ENCODE peak calls at places on chromosomes 3 and 15, in ten cellular contexts. S is CD4-positive, CD25-positive, alpha-beta regulatory T cell; B is trophoblast cell; Y is ovary; U is psoas muscle; Q is A549; L is uterus; T is heart left ventricle; D is H9; C is MM.1S. W is an unnamed sample. For H3K9me3, the result is how much of the 10 kb centered on the place peaks cover.

GRCh38 chr3:10363935-10364334 is 43.0 kb upstream of the SEC13 start:
- DNase-seq in B (no peak), C (no peak), L (no peak), Y (no peak), T (no peak), S (no peak), Q (no peak), D (no peak), U (no peak), W (no peak)

GRCh38 chr15:76588811-76589747 is 252.5 kb downstream of the ISL2 start:
- DNase-seq in L (no peak), D (no peak), U (no peak), Q (no peak), C (no peak), S (no peak), Y (no peak), B (no peak), T (no peak), W (no peak)

GRCh38 chr3:121839962-121840361 is 5.0 kb downstream of the EAF2 start:
- DNase-seq in C (no peak), U (no peak), Q (no peak), L (no peak), D (no peak), S (no peak), Y (no peak), B (no peak), T (no peak), W (no peak)

GRCh38 chr3:159896543-159896942 is 92.1 kb upstream of the IL12A start:
- DNase-seq in S (no peak), Q (no peak), L (no peak), B (no peak), U (no peak), T (no peak), Y (no peak), D (no peak), C (no peak), W (no peak)

GRCh38 chr3:188869628-188870027 is 302.1 kb upstream of the TPRG1 start:
- DNase-seq in T (no peak), U (no peak), L (no peak), Q (no peak), D (no peak), B (no peak), Y (no peak), S (no peak), C (no peak), W (no peak)

GRCh38 chr15:78033864-78034263 is 43.6 kb downstream of the TBC1D2B start:
- DNase-seq in T (no peak), D (no peak), U (no peak), S (peak), L (no peak), Y (no peak), Q (no peak), B (no peak), C (peak), W (peak)

GRCh38 chr3:139342054-139342453 is 1.8 kb upstream of the MRPS22 start:
- DNase-seq in L (no peak), B (no peak), C (no peak), S (no peak), Q (no peak), Y (no peak), U (no peak), D (no peak), T (no peak), W (no peak)

GRCh38 chr3:151567477-151567876 is 106.6 kb upstream of the IGSF10 start:
- DNase-seq in L (no peak), Y (no peak), C (no peak), B (no peak), T (no peak), U (no peak), S (no peak), D (no peak), Q (no peak), W (no peak)

GRCh38 chr3:100496711-100497261 is 4.4 kb downstream of the TMEM45A start:
- DNase-seq in U (no peak), C (peak), D (no peak), T (no peak), S (no peak), Y (no peak), L (no peak), B (no peak), Q (no peak), W (no peak)

GRCh38 chr3:141644931-141645330 is 93.2 kb upstream of the RNF7 start:
- DNase-seq in T (peak), L (peak), Q (peak), S (peak), U (peak), C (peak), Y (peak), D (peak), B (peak), W (peak)

GRCh38 chr15:85542895-85543331 is 162.5 kb downstream of the AKAP13 start:
- DNase-seq in D (no peak), B (no peak), Y (no peak), U (no peak), S (no peak), Q (no peak), T (no peak), C (no peak), L (no peak), W (no peak)

GRCh38 chr3:154972951-154973350 is 107.2 kb upstream of the MME start:
- DNase-seq in Y (no peak), L (no peak), S (no peak), D (no peak), U (no peak), C (peak), T (no peak), Q (no peak), B (no peak), W (no peak)

GRCh38 chr3:72803573-72803972 is 44.7 kb downstream of the SHQ1 start:
- DNase-seq in S (no peak), D (no peak), L (no peak), U (no peak), Y (no peak), C (no peak), Q (no peak), T (no peak), B (no peak), W (no peak)

GRCh38 chr15:78641876-78642275 is 866 bp upstream of the CHRNB4 start:
- DNase-seq in T (no peak), S (no peak), L (no peak), Q (no peak), C (no peak), D (no peak), U (no peak), B (no peak), Y (no peak), W (no peak)

GRCh38 chr3:112114558-112115160 is 18.4 kb downstream of the GCSAM start:
- DNase-seq in C (no peak), T (no peak), D (no peak), U (no peak), S (no peak), Q (no peak), Y (no peak), B (no peak), L (no peak), W (no peak)

GRCh38 chr3:23761440-23761896 is 44.3 kb upstream of the UBE2E1 start:
- DNase-seq in S (no peak), Y (no peak), D (peak), Q (peak), B (no peak), C (peak), L (no peak), U (no peak), T (no peak), W (no peak)

GRCh38 chr15:59247364-59247763 is 40.7 kb downstream of the LDHAL6B start:
- DNase-seq in C (peak), T (peak), Q (peak), Y (no peak), D (peak), B (peak), S (peak), U (peak), L (no peak), W (no peak)

GRCh38 chr15:47741082-47741481 is 23.8 kb downstream of the SEMA6D start:
- DNase-seq in U (no peak), B (no peak), T (no peak), S (no peak), C (no peak), Q (no peak), L (no peak), Y (no peak), D (no peak), W (no peak)

GRCh38 chr15:40243126-40243810 is 4.4 kb downstream of the PAK6 start:
- DNase-seq in S (no peak), U (no peak), Y (no peak), C (no peak), T (no peak), L (no peak), B (no peak), D (no peak), Q (no peak), W (no peak)

GRCh38 chr15:101318147-101318809 is 23.2 kb upstream of the SNRPA1 start:
- DNase-seq in B (peak), D (no peak), C (no peak), Y (no peak), Q (no peak), U (no peak), S (no peak), T (no peak), L (no peak), W (no peak)

GRCh38 chr15:53251998-53252397 is 461.9 kb upstream of the ONECUT1 start:
- DNase-seq in D (no peak), S (no peak), L (no peak), Q (no peak), T (no peak), B (no peak), U (no peak), Y (no peak), C (no peak), W (no peak)

GRCh38 chr3:179867961-179868360 is 168.8 kb downstream of the PEX5L start:
- DNase-seq in L (no peak), S (no peak), T (no peak), Y (no peak), Q (no peak), B (no peak), C (no peak), D (no peak), U (no peak), W (no peak)

GRCh38 chr3:61331937-61332590 is 80.8 kb upstream of the FHIT start:
- DNase-seq in Y (no peak), U (no peak), L (no peak), T (no peak), Q (no peak), D (peak), S (no peak), B (no peak), C (no peak), W (no peak)

GRCh38 chr3:116340680-116341216 is 104.5 kb downstream of the LSAMP start:
- DNase-seq in T (no peak), L (no peak), Q (no peak), B (no peak), S (no peak), Y (no peak), C (no peak), D (no peak), U (no peak), W (no peak)

GRCh38 chr15:46701347-46701746 is 1016.0 kb upstream of the SEMA6D start:
- DNase-seq in L (no peak), U (no peak), T (no peak), C (no peak), Q (no peak), B (no peak), S (no peak), Y (no peak), D (no peak), W (no peak)

GRCh38 chr15:46708226-46708625 is 1009.1 kb upstream of the SEMA6D start:
- DNase-seq in S (no peak), C (no peak), D (no peak), U (no peak), Y (no peak), L (no peak), Q (no peak), T (no peak), B (no peak), W (no peak)

GRCh38 chr15:46703871-46704637 is 1013.3 kb upstream of the SEMA6D start:
- DNase-seq in T (no peak), S (no peak), Q (no peak), C (peak), B (no peak), U (no peak), Y (no peak), D (no peak), L (no peak), W (no peak)

GRCh38 chr15:46707452-46707851 is 1009.9 kb upstream of the SEMA6D start:
- DNase-seq in D (no peak), T (no peak), U (no peak), S (no peak), C (no peak), L (no peak), Y (no peak), Q (no peak), B (no peak), W (no peak)

GRCh38 chr15:46703352-46703861 is 1013.9 kb upstream of the SEMA6D start:
- DNase-seq in U (no peak), B (no peak), T (no peak), L (no peak), S (no peak), D (no peak), C (peak), Y (no peak), Q (no peak), W (no peak)
- H3K9me3 ChIP-seq in U (under half), B (under half), T (under half), L (under half), S (under half), D (under half), C (under half), Y (under half), Q (under half), W (under half)

DNA sequence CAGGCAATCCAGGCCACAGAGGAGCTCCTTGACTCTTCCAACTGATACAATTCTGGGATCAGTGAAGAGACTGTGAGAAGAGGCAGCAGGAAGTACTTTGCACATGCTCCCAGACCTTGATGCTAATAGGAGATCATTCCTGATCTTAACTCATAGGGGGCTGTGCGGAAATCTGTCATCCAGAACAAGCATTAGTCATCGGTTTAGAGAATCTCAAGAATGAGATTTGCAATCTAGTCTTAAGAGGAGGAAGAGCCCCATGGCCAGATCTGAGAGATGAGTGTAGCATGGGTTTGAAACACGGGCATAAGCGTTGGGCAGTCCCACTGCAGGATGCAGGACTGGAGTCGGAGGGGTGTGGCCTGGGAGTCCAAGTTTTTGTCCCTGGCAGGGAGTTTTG is 1081.1 kb downstream of the NAALADL2 start:
- DNase-seq in T (no peak), Y (no peak), D (no peak), B (peak), Q (no peak), L (no peak), C (no peak), U (no peak), S (no peak), W (no peak)
- H3K9me3 ChIP-seq in T (under half), Y (under half), D (under half), B (under half), Q (under half), L (under half), C (under half), U (under half), S (under half), W (under half)

GRCh38 chr15:79914728-79915127 is 17.9 kb upstream of the MTHFS start:
- DNase-seq in U (no peak), D (no peak), B (no peak), Y (no peak), S (no peak), L (no peak), T (no peak), C (no peak), Q (no peak), W (no peak)
- H3K9me3 ChIP-seq in U (under half), D (under half), B (under half), Y (under half), S (half or more), L (under half), T (under half), C (under half), Q (half or more), W (under half)

GRCh38 chr15:92618121-92618520 is 37.5 kb downstream of the FAM174B start:
- DNase-seq in L (no peak), D (no peak), B (no peak), Y (peak), T (no peak), Q (no peak), C (no peak), S (no peak), U (no peak), W (no peak)
- H3K9me3 ChIP-seq in L (under half), D (under half), B (under half), Y (under half), T (under half), Q (under half), C (under half), S (under half), U (under half), W (under half)

GRCh38 chr3:129965937-129966336 is 8.6 kb upstream of the TRH start:
- DNase-seq in Q (no peak), L (no peak), Y (no peak), T (no peak), S (no peak), C (no peak), D (no peak), U (no peak), B (no peak), W (no peak)
- H3K9me3 ChIP-seq in Q (under half), L (under half), Y (under half), T (under half), S (under half), C (under half), D (under half), U (under half), B (under half), W (under half)

GRCh38 chr3:58688563-58688962 is 22.0 kb upstream of the FAM3D start:
- DNase-seq in L (no peak), T (no peak), B (no peak), C (no peak), S (no peak), Q (no peak), D (no peak), U (no peak), Y (no peak), W (no peak)

GRCh38 chr3:58690490-58690889 is 23.9 kb upstream of the FAM3D start:
- DNase-seq in Y (no peak), L (no peak), U (no peak), T (no peak), D (no peak), S (no peak), B (no peak), C (no peak), Q (no peak), W (no peak)

GRCh38 chr3:58692484-58692883 is 25.9 kb upstream of the FAM3D start:
- DNase-seq in U (no peak), S (no peak), Y (no peak), B (no peak), T (no peak), L (no peak), Q (no peak), D (no peak), C (no peak), W (no peak)

GRCh38 chr3:58693929-58694850 is 27.6 kb upstream of the FAM3D start:
- DNase-seq in D (no peak), C (no peak), T (no peak), S (no peak), Q (no peak), Y (no peak), U (no peak), L (no peak), B (no peak), W (no peak)

DNA sequence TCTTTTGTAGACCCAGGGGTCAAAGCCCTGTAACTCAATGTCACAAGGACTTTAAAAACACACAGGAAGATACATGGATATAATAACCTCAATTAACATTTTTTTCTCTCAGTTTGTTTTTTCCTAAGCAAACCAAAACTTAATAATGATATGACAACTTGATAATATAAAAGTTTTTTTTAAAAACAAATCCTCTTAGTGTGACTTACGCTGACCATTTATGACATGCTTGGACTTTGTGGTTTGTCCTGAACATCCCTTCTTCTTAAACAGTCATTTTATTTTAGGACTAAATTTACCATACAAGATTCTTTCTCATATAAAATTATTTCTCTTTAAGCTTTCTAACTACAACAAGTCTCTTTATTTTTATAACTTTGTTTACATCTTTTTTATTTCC is 25.4 kb upstream of the FAM3D start:
- DNase-seq in T (no peak), B (no peak), S (no peak), Q (no peak), L (no peak), U (no peak), D (no peak), Y (no peak), C (no peak), W (no peak)
- H3K9me3 ChIP-seq in T (under half), B (under half), S (under half), Q (under half), L (under half), U (under half), D (under half), Y (under half), C (under half), W (under half)

DNA sequence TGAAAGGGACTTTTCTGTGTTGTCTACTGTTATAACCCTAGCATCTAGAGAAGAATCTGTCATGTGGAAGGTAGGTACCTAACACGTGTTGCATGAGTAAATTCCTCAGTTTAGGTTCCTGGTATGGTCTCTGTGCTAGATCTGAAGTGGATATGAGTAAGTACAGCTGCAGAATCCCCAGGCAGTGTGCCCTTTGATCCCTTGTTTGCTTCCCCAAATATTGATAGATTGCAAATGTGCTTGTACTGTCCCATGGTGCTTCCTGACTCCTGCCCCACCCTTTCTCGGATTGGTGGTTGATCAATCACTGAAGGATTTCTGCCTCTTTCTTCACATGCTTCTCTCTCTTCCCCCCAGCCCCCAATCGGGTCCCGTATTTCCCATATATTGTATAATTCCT is 450.4 kb downstream of the UNC13C start:
- DNase-seq in S (no peak), B (no peak), U (no peak), T (no peak), Q (no peak), L (no peak), D (no peak), Y (no peak), C (no peak), W (no peak)
- H3K9me3 ChIP-seq in S (under half), B (under half), U (under half), T (under half), Q (under half), L (under half), D (under half), Y (under half), C (under half), W (under half)

DNA sequence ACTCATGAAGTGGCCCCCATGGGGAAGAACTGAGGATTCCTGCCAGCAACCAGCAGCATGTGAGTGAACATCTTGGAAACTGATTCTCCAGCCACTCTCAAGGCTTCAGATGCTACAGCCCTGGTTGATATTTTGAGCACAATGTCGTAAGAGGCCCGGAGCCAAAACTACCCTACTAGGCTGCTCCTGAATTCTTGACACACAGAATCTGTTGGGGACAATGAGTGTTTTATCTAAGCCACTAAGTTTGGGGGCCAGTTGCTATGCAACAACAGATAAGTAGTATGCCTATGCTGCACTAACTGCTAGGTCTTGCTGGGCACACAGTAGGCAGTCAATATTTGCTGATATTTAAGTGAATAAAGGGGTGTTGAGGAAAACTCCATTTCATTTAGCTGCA is 89.9 kb upstream of the CHL1 start:
- DNase-seq in T (no peak), S (no peak), B (no peak), U (no peak), L (no peak), Q (no peak), C (no peak), D (no peak), Y (no peak), W (no peak)
- H3K9me3 ChIP-seq in T (under half), S (under half), B (under half), U (under half), L (under half), Q (under half), C (under half), D (under half), Y (under half), W (under half)

W was measured in T-helper 17 cell.